ENCODE peak calls at places on chromosomes 12 and 14, in seven cellular contexts. B is NCI-H524; M is NCI-H1436; H is C1 segment of cervical spinal cord; Q is activated CD4-positive, alpha-beta T cell treated with anti-CD3 and anti-CD28 coated beads, Interleukin-2, amount 50 U/mL, for 24 hours; W is iPS DF 19.7; E is T47D. D is an unnamed sample.

GRCh38 chr14:73743431-73743931 is 29.3 kb upstream of the PNMA1 start:
- DNase-seq in B (no peak), M (no peak), H (no peak), Q (no peak), W (no peak), E (no peak), D (no peak)

GRCh38 chr14:80602931-80603330 is 338.6 kb downstream of the CEP128 start:
- DNase-seq in B (no peak), M (no peak), H (peak), Q (no peak), W (no peak), E (no peak), D (no peak)

GRCh38 chr14:32073537-32074189 is 3.4 kb upstream of the ARHGAP5 start:
- DNase-seq in B (peak), M (peak), H (no peak), Q (no peak), W (no peak), E (peak), D (no peak)

GRCh38 chr12:89765959-89766824 is 57.6 kb upstream of the ATP2B1 start:
- DNase-seq in B (no peak), M (no peak), H (no peak), Q (no peak), W (no peak), E (no peak), D (no peak)

GRCh38 chr14:101368629-101369028 is 192.7 kb upstream of the DIO3 start:
- DNase-seq in B (no peak), M (no peak), H (no peak), Q (no peak), W (no peak), E (no peak), D (no peak)

GRCh38 chr12:51893786-51894185 is 5.9 kb downstream of the ANKRD33 start:
- DNase-seq in B (no peak), M (no peak), H (no peak), Q (no peak), W (no peak), E (no peak), D (no peak)

GRCh38 chr14:64788706-64789105 is 84.5 kb downstream of the PLEKHG3 start:
- DNase-seq in B (no peak), M (no peak), H (no peak), Q (no peak), W (no peak), E (no peak), D (no peak)

GRCh38 chr12:3135522-3136461 is 58.6 kb downstream of the TSPAN9 start:
- DNase-seq in B (peak), M (peak), H (peak), Q (peak), W (peak), E (peak), D (no peak)

GRCh38 chr12:6927379-6927991 is at the start of gene ATN1:
- DNase-seq in B (peak), M (peak), H (peak), Q (no peak), W (no peak), E (peak), D (no peak)

GRCh38 chr12:68803948-68804653 is 3.9 kb upstream of the MDM2 start:
- DNase-seq in B (no peak), M (no peak), H (no peak), Q (no peak), W (no peak), E (peak), D (no peak)

GRCh38 chr14:53409974-53410373 is 256.9 kb upstream of the DDHD1 start:
- DNase-seq in B (no peak), M (no peak), H (no peak), Q (no peak), W (no peak), E (no peak), D (no peak)

GRCh38 chr12:462936-463705 is 3.4 kb downstream of the B4GALNT3 start:
- DNase-seq in B (no peak), M (no peak), H (no peak), Q (no peak), W (no peak), E (peak), D (no peak)

GRCh38 chr12:121797937-121798801 is 4.7 kb upstream of the RHOF start:
- DNase-seq in B (peak), M (peak), H (no peak), Q (no peak), W (no peak), E (peak), D (no peak)

GRCh38 chr12:69435644-69436043 is 34.5 kb upstream of the FRS2 start:
- DNase-seq in B (no peak), M (no peak), H (no peak), Q (no peak), W (no peak), E (no peak), D (no peak)

GRCh38 chr12:45131506-45131905 is 80.6 kb upstream of the DBX2 start:
- DNase-seq in B (no peak), M (no peak), H (no peak), Q (no peak), W (no peak), E (no peak), D (no peak)

GRCh38 chr12:49108958-49109404 is 1.7 kb downstream of the LMBR1L start:
- DNase-seq in B (no peak), M (no peak), H (no peak), Q (no peak), W (no peak), E (no peak), D (peak)

GRCh38 chr14:69615471-69616407 is 4.3 kb downstream of the SUSD6 start:
- DNase-seq in B (no peak), M (no peak), H (peak), Q (no peak), W (no peak), E (peak), D (no peak)

GRCh38 chr12:61654698-61655097 is 605.5 kb upstream of the USP15 start:
- DNase-seq in B (no peak), M (no peak), H (no peak), Q (no peak), W (no peak), E (peak), D (no peak)

GRCh38 chr12:92863255-92863654 is 65.8 kb downstream of the EEA1 start:
- DNase-seq in B (no peak), M (no peak), H (no peak), Q (no peak), W (no peak), E (no peak), D (no peak)

GRCh38 chr14:68951051-68951797 is 27.9 kb downstream of the ACTN1 start:
- DNase-seq in B (no peak), M (no peak), H (no peak), Q (no peak), W (no peak), E (peak), D (peak)

GRCh38 chr14:90472632-90473031 is 75.8 kb downstream of the CALM1 start:
- DNase-seq in B (no peak), M (no peak), H (no peak), Q (no peak), W (no peak), E (no peak), D (no peak)

GRCh38 chr14:95213774-95214173 is 56.4 kb upstream of the DICER1 start:
- DNase-seq in B (no peak), M (no peak), H (no peak), Q (no peak), W (no peak), E (no peak), D (no peak)

GRCh38 chr12:15931590-15932053 is 20.5 kb downstream of the DERA start:
- DNase-seq in B (peak), M (peak), H (no peak), Q (no peak), W (no peak), E (peak), D (no peak)

GRCh38 chr14:52175982-52176502 is 91.5 kb upstream of the PTGDR start:
- DNase-seq in B (no peak), M (no peak), H (no peak), Q (no peak), W (no peak), E (no peak), D (no peak)

GRCh38 chr12:131287015-131287937 is 333.6 kb downstream of the ADGRD1 start:
- DNase-seq in B (no peak), M (no peak), H (no peak), Q (no peak), W (no peak), E (no peak), D (no peak)

GRCh38 chr12:69024907-69025306 is 91.9 kb upstream of the CPM start:
- DNase-seq in B (no peak), M (no peak), H (no peak), Q (no peak), W (no peak), E (no peak), D (no peak)

GRCh38 chr14:65993103-65993502 is 493.1 kb upstream of the CCDC196 start:
- DNase-seq in B (no peak), M (no peak), H (no peak), Q (no peak), W (no peak), E (no peak), D (no peak)

GRCh38 chr12:71046215-71046614 is 111.6 kb downstream of the TSPAN8 start:
- DNase-seq in B (no peak), M (no peak), H (no peak), Q (no peak), W (no peak), E (no peak), D (no peak)

GRCh38 chr14:70177092-70177491 is 11.7 kb downstream of the SLC8A3 start:
- DNase-seq in B (peak), M (no peak), H (no peak), Q (no peak), W (no peak), E (no peak), D (no peak)

GRCh38 chr12:81644503-81644902 is 114.6 kb downstream of the PPFIA2 start:
- DNase-seq in B (no peak), M (peak), H (no peak), Q (no peak), W (no peak), E (peak), D (no peak)

GRCh38 chr14:70014696-70015095 is 135.5 kb downstream of the SMOC1 start:
- DNase-seq in B (no peak), M (no peak), H (no peak), Q (no peak), W (no peak), E (no peak), D (no peak)

GRCh38 chr12:106138279-106138645 is 492 bp downstream of the NUAK1 start:
- DNase-seq in B (no peak), M (no peak), H (no peak), Q (no peak), W (no peak), E (no peak), D (no peak)

GRCh38 chr14:72740966-72741835 is 152.7 kb downstream of the DPF3 start:
- DNase-seq in B (no peak), M (no peak), H (no peak), Q (no peak), W (no peak), E (no peak), D (no peak)

GRCh38 chr12:68976304-68976915 is 43.4 kb upstream of the CPM start:
- DNase-seq in B (no peak), M (no peak), H (no peak), Q (no peak), W (no peak), E (no peak), D (no peak)

GRCh38 chr12:98513379-98514318 is 1.7 kb upstream of the TMPO start:
- DNase-seq in B (no peak), M (no peak), H (no peak), Q (no peak), W (no peak), E (no peak), D (no peak)

GRCh38 chr12:92911339-92911738 is 17.8 kb downstream of the EEA1 start:
- DNase-seq in B (no peak), M (no peak), H (no peak), Q (no peak), W (no peak), E (no peak), D (no peak)

GRCh38 chr12:123779551-123779950 is 17.4 kb downstream of the DNAH10 start:
- DNase-seq in B (no peak), M (no peak), H (no peak), Q (no peak), W (no peak), E (no peak), D (no peak)

GRCh38 chr14:99468081-99468480 is 12.6 kb downstream of the SETD3 start:
- DNase-seq in B (no peak), M (no peak), H (no peak), Q (no peak), W (no peak), E (no peak), D (no peak)

GRCh38 chr12:24948452-24948815 is 467 bp downstream of the BCAT1 start:
- DNase-seq in B (peak), M (no peak), H (no peak), Q (no peak), W (no peak), E (no peak), D (no peak)